ENCODE peak calls at places on chromosomes 5 and 9, in nine cellular contexts. K is erythroblast; E is activated CD4-positive, CD25-positive, alpha-beta regulatory T cell; D is epithelial cell of esophagus; W is effector CD4-positive, alpha-beta T cell; N is stimulated activated CD8-positive, alpha-beta memory T cell treated with anti-CD3 and anti-CD28 coated beads, Interleukin-4, amount 100 ng/mL, for 1 hour; F is activated naive CD4-positive, alpha-beta T cell treated with anti-CD3 and anti-CD28 coated beads for 36 hours; S is iPS DF 19.7; Z is CD4-positive, CD25-positive, alpha-beta regulatory T cell. R is an unnamed sample.

GRCh38 chr5:74020488-74020887 is 394.5 kb downstream of the ARHGEF28 start:
- DNase-seq in E (no peak), S (no peak), F (no peak), N (no peak), Z (no peak), K (no peak), D (no peak), W (no peak), R (no peak)

GRCh38 chr9:130662927-130663257 is 1.5 kb upstream of the PRDM12 start:
- DNase-seq in E (no peak), S (no peak), W (no peak), N (no peak), Z (no peak), K (no peak), F (no peak), D (no peak), R (no peak)

GRCh38 chr9:135070198-135070951 is 17.1 kb upstream of the OLFM1 start:
- DNase-seq in E (no peak), N (no peak), D (no peak), Z (no peak), W (no peak), S (no peak), F (no peak), K (no peak), R (no peak)

GRCh38 chr5:39716532-39716971 is 291.8 kb upstream of the DAB2 start:
- DNase-seq in S (peak; percentile 45), K (peak; percentile 34), Z (no peak), E (peak; percentile 0), F (peak; percentile 74), W (no peak), N (no peak), D (peak; percentile 68), R (peak; percentile 33)

GRCh38 chr9:112754578-112754977 is 4.0 kb downstream of the SNX30 start:
- DNase-seq in E (no peak), N (no peak), W (peak; percentile 20), Z (no peak), K (no peak), S (no peak), D (peak; percentile 35), F (peak; percentile 74), R (no peak)

GRCh38 chr9:98533132-98533531 is 175.6 kb downstream of the GABBR2 start:
- DNase-seq in D (no peak), N (no peak), W (no peak), S (no peak), F (no peak), Z (no peak), K (no peak), E (no peak), R (no peak)

GRCh38 chr5:156778139-156778696 is 71.9 kb upstream of the PPP1R2B start:
- DNase-seq in Z (no peak), K (no peak), E (no peak), D (no peak), N (no peak), S (no peak), F (no peak), W (no peak), R (no peak)

GRCh38 chr5:6859001-6859400 is 145.8 kb downstream of the TENT4A start:
- DNase-seq in F (no peak), D (no peak), S (no peak), W (no peak), Z (no peak), K (no peak), E (no peak), N (no peak), R (no peak)

GRCh38 chr9:83199240-83199639 is 136.3 kb upstream of the RASEF start:
- DNase-seq in S (peak; percentile 17), K (peak; percentile 2), E (no peak), W (no peak), N (no peak), F (peak; percentile 7), D (peak; percentile 75), Z (no peak), R (no peak)

GRCh38 chr5:93902288-93902687 is 160.9 kb upstream of the POU5F2 start:
- DNase-seq in N (no peak), D (no peak), Z (no peak), K (no peak), W (no peak), S (no peak), E (no peak), F (no peak), R (no peak)

GRCh38 chr5:14149672-14150053 is 6.5 kb downstream of the TRIO start:
- DNase-seq in Z (no peak), F (no peak), K (no peak), S (no peak), W (no peak), N (no peak), E (no peak), D (no peak), R (no peak)

GRCh38 chr5:135248801-135249231 is 150.2 kb downstream of the MACROH2A1 start:
- DNase-seq in N (no peak), D (no peak), K (no peak), W (no peak), Z (no peak), S (no peak), F (no peak), E (no peak), R (no peak)

R was measured in iPS DF 6.9.